ENCODE peak calls at places on chromosomes 13 and 19, in seven cellular contexts. E is AG04449, T is mesothelial cell of epicardium, K is ovary, Y is B cell, C is HFFc6, F is fibroblast of pulmonary artery. V is an unnamed sample.

GRCh38 chr13:37027639-37028038 is 27.1 kb downstream of the EXOSC8 start:
- DNase-seq in E (no peak), T (no peak), K (no peak), Y (no peak), C (no peak), F (no peak), V (no peak)

GRCh38 chr13:105070452-105070851 is 1465.0 kb downstream of the EFNB2 start:
- DNase-seq in E (no peak), T (no peak), K (no peak), Y (no peak), C (no peak), F (no peak), V (no peak)

GRCh38 chr19:16325671-16326400 is 1.2 kb downstream of the KLF2 start:
- DNase-seq in E (no peak), T (peak; percentile 70), K (peak; percentile 79), Y (peak; percentile 65), C (no peak), F (peak; percentile 59), V (no peak)

GRCh38 chr13:113532156-113532806 is 41.8 kb upstream of the DCUN1D2 start:
- DNase-seq in E (no peak), T (no peak), K (peak; percentile 34), Y (no peak), C (no peak), F (peak; percentile 33), V (no peak)

GRCh38 chr19:58338825-58339558 is 12.2 kb downstream of the ZSCAN22 start:
- DNase-seq in E (no peak), T (no peak), K (no peak), Y (no peak), C (no peak), F (no peak), V (no peak)

GRCh38 chr19:10852098-10852800 is 4.0 kb downstream of the C19orf38 start:
- DNase-seq in E (no peak), T (no peak), K (no peak), Y (no peak), C (peak; percentile 67), F (peak; percentile 50), V (no peak)

GRCh38 chr19:55354698-55355212 is at the start of gene COX6B2:
- DNase-seq in E (no peak), T (no peak), K (no peak), Y (no peak), C (no peak), F (no peak), V (no peak)

GRCh38 chr13:49093376-49093775 is 117.7 kb downstream of the FNDC3A start:
- DNase-seq in E (no peak), T (no peak), K (no peak), Y (no peak), C (no peak), F (no peak), V (no peak)

GRCh38 chr19:42023121-42023942 is 29.3 kb upstream of the ATP1A3 start:
- DNase-seq in E (no peak), T (no peak), K (no peak), Y (no peak), C (peak; percentile 22), F (peak; percentile 3), V (peak; percentile 50)

GRCh38 chr19:11948646-11949045 is 16.2 kb upstream of the ZNF763 start:
- DNase-seq in E (no peak), T (no peak), K (no peak), Y (no peak), C (no peak), F (no peak), V (no peak)

GRCh38 chr19:41175825-41176734 is 16.9 kb upstream of the CYP2S1 start:
- DNase-seq in E (peak; percentile 21), T (peak; percentile 78), K (peak; percentile 54), Y (no peak), C (peak; percentile 70), F (peak; percentile 63), V (no peak)

GRCh38 chr13:46571189-46571901 is 18.4 kb downstream of the LRCH1 start:
- DNase-seq in E (no peak), T (no peak), K (no peak), Y (no peak), C (no peak), F (peak; percentile 75), V (peak; percentile 34)

GRCh38 chr13:113411216-113412023 is 41.9 kb downstream of the ADPRHL1 start:
- DNase-seq in E (peak; percentile 87), T (no peak), K (no peak), Y (no peak), C (peak; percentile 98), F (peak; percentile 70), V (no peak)

GRCh38 chr13:28044608-28045007 is 55.8 kb downstream of the FLT3 start:
- DNase-seq in E (no peak), T (no peak), K (no peak), Y (no peak), C (peak; percentile 41), F (no peak), V (no peak)

GRCh38 chr13:32415019-32415418 is 12.9 kb downstream of the N4BP2L1 start:
- DNase-seq in E (no peak), T (no peak), K (no peak), Y (peak; percentile 17), C (no peak), F (no peak), V (no peak)

GRCh38 chr19:53991224-53992113 is at the start of gene CACNG6:
- DNase-seq in E (no peak), T (no peak), K (no peak), Y (no peak), C (no peak), F (peak; percentile 49), V (no peak)

GRCh38 chr19:11164879-11165406 is 9.4 kb upstream of the SPC24 start:
- DNase-seq in E (no peak), T (no peak), K (peak; percentile 87), Y (no peak), C (no peak), F (peak; percentile 97), V (no peak)

GRCh38 chr13:90868321-90868920 is 479.1 kb upstream of the MIR17HG start:
- DNase-seq in E (no peak), T (no peak), K (no peak), Y (no peak), C (peak; percentile 5), F (peak; percentile 51), V (no peak)

GRCh38 chr13:27504126-27504525 is 53.8 kb upstream of the MTIF3 start:
- DNase-seq in E (no peak), T (no peak), K (no peak), Y (no peak), C (no peak), F (no peak), V (no peak)

GRCh38 chr19:18611327-18612050 is 1.2 kb upstream of the TMEM59L start:
- DNase-seq in E (no peak), T (no peak), K (no peak), Y (peak; percentile 66), C (no peak), F (no peak), V (no peak)

GRCh38 chr13:78319101-78319627 is 284.2 kb downstream of the POU4F1 start:
- DNase-seq in E (no peak), T (no peak), K (no peak), Y (no peak), C (no peak), F (no peak), V (no peak)

GRCh38 chr13:23987331-23987730 is 90.0 kb upstream of the C1QTNF9B start:
- DNase-seq in E (no peak), T (no peak), K (no peak), Y (no peak), C (peak; percentile 50), F (peak; percentile 65), V (no peak)

GRCh38 chr19:38209671-38210457 is 14.2 kb downstream of the DPF1 start:
- DNase-seq in E (no peak), T (no peak), K (peak; percentile 95), Y (no peak), C (peak; percentile 19), F (peak; percentile 24), V (no peak)

GRCh38 chr19:38207543-38207942 is 16.5 kb downstream of the DPF1 start:
- DNase-seq in E (no peak), T (no peak), K (no peak), Y (no peak), C (no peak), F (no peak), V (no peak)

GRCh38 chr19:38206928-38207327 is 17.1 kb downstream of the DPF1 start:
- DNase-seq in E (no peak), T (no peak), K (no peak), Y (no peak), C (no peak), F (no peak), V (no peak)

GRCh38 chr19:38209152-38209551 is 14.9 kb downstream of the DPF1 start:
- DNase-seq in E (no peak), T (no peak), K (no peak), Y (no peak), C (no peak), F (no peak), V (no peak)

DNA sequence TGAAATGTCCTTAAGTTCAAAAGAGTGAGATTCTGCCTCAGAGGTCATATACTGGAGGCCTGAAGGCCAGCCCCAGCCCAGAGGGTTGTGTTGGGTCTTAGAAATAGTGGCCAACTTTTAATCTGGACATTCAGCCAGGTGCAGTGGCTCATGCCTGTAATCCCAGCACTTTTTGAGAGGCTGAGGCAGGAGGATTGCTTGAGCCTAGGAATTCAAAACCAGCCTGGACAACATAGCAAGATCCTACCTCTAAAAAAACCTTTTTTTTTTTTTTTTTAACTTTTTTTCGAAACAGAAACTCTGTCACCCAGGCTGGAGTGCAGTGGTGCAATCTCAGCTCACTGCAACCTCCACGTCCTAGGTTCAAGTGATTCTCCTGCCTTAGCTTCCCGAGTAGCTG is 15.5 kb downstream of the DPF1 start:
- DNase-seq in E (no peak), T (no peak), K (no peak), Y (no peak), C (no peak), F (no peak), V (no peak)
- TF ChIP-seq CTCF in E (no peak), T (no peak), K (no peak), Y (no peak), C (no peak), F (no peak), V (no peak)

GRCh38 chr19:45469132-45469834 is 1.5 kb downstream of the FOSB start:
- DNase-seq in E (no peak), T (peak; percentile 90), K (peak; percentile 96), Y (peak; percentile 89), C (peak; percentile 86), F (peak; percentile 94), V (peak; percentile 95)
- TF ChIP-seq CTCF in E (peak; percentile 0), T (no peak), K (no peak), Y (no peak), C (peak; percentile 37), F (no peak), V (no peak)

DNA sequence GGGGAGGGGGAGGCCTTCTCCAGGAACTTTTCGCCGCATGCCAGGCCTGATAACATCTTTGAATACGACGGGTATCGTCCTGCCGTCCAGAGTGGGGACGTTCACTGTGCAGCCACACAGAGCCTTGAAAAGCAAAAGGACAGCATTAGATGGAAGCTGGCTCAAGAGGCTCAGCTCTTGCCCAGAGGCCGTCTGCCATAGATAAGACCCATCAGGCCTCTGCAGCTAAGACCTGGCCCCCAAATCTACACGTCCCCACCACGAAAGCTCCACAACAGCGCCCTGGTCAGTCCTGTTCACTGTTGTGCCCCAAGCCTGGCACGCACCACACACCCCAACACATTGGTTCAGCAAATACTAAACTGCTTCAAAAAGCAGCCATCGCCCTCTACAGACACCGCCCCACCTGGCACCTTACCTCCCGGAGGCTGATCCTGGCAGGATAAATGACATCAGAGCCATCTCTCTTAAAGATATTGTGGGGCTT is 2.1 kb downstream of the DNAJB1 start:
- DNase-seq in E (no peak), T (no peak), K (no peak), Y (no peak), C (no peak), F (no peak), V (no peak)
- TF ChIP-seq CTCF in E (no peak), T (no peak), K (no peak), Y (no peak), C (peak; percentile 25), F (no peak), V (no peak)

GRCh38 chr19:4870025-4870700 is 2.7 kb upstream of the PLIN3 start:
- DNase-seq in E (peak; percentile 52), T (no peak), K (peak; percentile 68), Y (no peak), C (peak; percentile 91), F (peak; percentile 93), V (no peak)
- TF ChIP-seq CTCF in E (no peak), T (no peak), K (no peak), Y (no peak), C (no peak), F (no peak), V (no peak)

V was measured in GM10248.